ENCODE peak calls at places on chromosome 13, in six cellular contexts. One of them, this sample, is unnamed.

GRCh38 chr13:65592757-65593156 is 1637.4 kb downstream of the PCDH9 start:
- DNase-seq in Peyer's patch: no peak
- DNase-seq in ascending aorta: no peak
- DNase-seq in esophagus squamous epithelium: no peak
- DNase-seq in mesendoderm: no peak
- DNase-seq in Karpas-422: no peak
- DNase-seq in this sample: no peak

GRCh38 chr13:92175330-92175729 is 776.9 kb downstream of the GPC5 start:
- DNase-seq in Peyer's patch: no peak
- DNase-seq in ascending aorta: no peak
- DNase-seq in esophagus squamous epithelium: no peak
- DNase-seq in mesendoderm: peak
- DNase-seq in Karpas-422: peak
- DNase-seq in this sample: no peak

GRCh38 chr13:36766295-36766694 is 52.7 kb upstream of the RFXAP start:
- DNase-seq in Peyer's patch: no peak
- DNase-seq in ascending aorta: no peak
- DNase-seq in esophagus squamous epithelium: no peak
- DNase-seq in mesendoderm: peak
- DNase-seq in Karpas-422: no peak
- DNase-seq in this sample: no peak

GRCh38 chr13:102948006-102948405 is 102.2 kb downstream of the ERCC5 start:
- DNase-seq in Peyer's patch: no peak
- DNase-seq in ascending aorta: no peak
- DNase-seq in esophagus squamous epithelium: no peak
- DNase-seq in mesendoderm: no peak
- DNase-seq in Karpas-422: no peak
- DNase-seq in this sample: no peak

GRCh38 chr13:107457686-107458085 is 757.6 kb downstream of the LIG4 start:
- DNase-seq in Peyer's patch: no peak
- DNase-seq in ascending aorta: no peak
- DNase-seq in esophagus squamous epithelium: no peak
- DNase-seq in mesendoderm: peak
- DNase-seq in Karpas-422: no peak
- DNase-seq in this sample: no peak

GRCh38 chr13:112972867-112973576 is 4.0 kb downstream of the MCF2L start:
- DNase-seq in Peyer's patch: peak
- DNase-seq in ascending aorta: no peak
- DNase-seq in esophagus squamous epithelium: no peak
- DNase-seq in mesendoderm: no peak
- DNase-seq in Karpas-422: no peak
- DNase-seq in this sample: no peak

GRCh38 chr13:79423801-79424642 is 18.0 kb upstream of the RBM26 start:
- DNase-seq in Peyer's patch: no peak
- DNase-seq in ascending aorta: no peak
- DNase-seq in esophagus squamous epithelium: no peak
- DNase-seq in mesendoderm: peak
- DNase-seq in Karpas-422: peak
- DNase-seq in this sample: no peak

GRCh38 chr13:51772781-51773180 is 31.2 kb downstream of the DHRS12 start:
- DNase-seq in Peyer's patch: no peak
- DNase-seq in ascending aorta: no peak
- DNase-seq in esophagus squamous epithelium: no peak
- DNase-seq in mesendoderm: no peak
- DNase-seq in Karpas-422: no peak
- DNase-seq in this sample: no peak

GRCh38 chr13:27481766-27482165 is 31.4 kb upstream of the MTIF3 start:
- DNase-seq in Peyer's patch: peak
- DNase-seq in ascending aorta: no peak
- DNase-seq in esophagus squamous epithelium: no peak
- DNase-seq in mesendoderm: peak
- DNase-seq in Karpas-422: peak
- DNase-seq in this sample: no peak

GRCh38 chr13:74148437-74148836 is 14.2 kb upstream of the KLF12 start:
- DNase-seq in Peyer's patch: no peak
- DNase-seq in ascending aorta: no peak
- DNase-seq in esophagus squamous epithelium: no peak
- DNase-seq in mesendoderm: no peak
- DNase-seq in Karpas-422: no peak
- DNase-seq in this sample: no peak

DNA sequence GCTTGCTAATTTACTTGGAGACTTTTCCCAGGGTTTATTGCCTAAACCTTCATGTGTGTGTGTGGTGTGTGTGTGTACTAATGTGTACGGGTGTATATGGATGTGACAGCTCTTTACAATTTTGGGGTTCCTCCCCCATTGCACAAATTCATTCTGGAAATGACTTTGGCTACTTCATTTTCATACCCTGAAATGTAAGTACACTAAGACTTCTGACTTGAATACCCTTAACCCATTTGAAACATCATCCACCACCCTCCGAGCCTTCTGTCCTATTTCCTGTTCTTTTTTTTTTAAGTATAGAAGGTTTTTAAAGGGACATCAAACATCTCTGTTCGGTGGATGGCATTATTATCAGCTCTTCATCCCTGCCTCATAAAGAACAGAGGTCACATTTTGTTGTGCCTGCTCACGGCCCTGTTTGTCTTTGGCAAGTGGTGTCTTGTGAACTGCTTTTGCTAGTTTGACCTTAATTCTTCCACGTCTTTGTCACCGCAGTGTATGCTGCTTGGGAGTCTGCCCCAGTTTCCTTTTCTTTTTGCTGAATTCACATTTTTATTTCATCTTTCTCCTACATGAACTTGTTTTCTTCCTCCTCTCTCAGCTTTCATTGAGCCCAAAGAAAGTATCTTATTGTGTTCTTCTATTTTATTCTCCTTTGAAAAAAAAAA is 228.3 kb downstream of the FOXO1 start:
- DNase-seq in Peyer's patch: no peak
- DNase-seq in ascending aorta: no peak
- DNase-seq in esophagus squamous epithelium: no peak
- DNase-seq in mesendoderm: no peak
- DNase-seq in Karpas-422: no peak
- DNase-seq in this sample: no peak
- H3K4me3 ChIP-seq in Peyer's patch: no peak
- H3K4me3 ChIP-seq in ascending aorta: no peak
- H3K4me3 ChIP-seq in esophagus squamous epithelium: no peak
- H3K4me3 ChIP-seq in mesendoderm: no peak
- H3K4me3 ChIP-seq in Karpas-422: no peak
- H3K4me3 ChIP-seq in this sample: no peak

DNA sequence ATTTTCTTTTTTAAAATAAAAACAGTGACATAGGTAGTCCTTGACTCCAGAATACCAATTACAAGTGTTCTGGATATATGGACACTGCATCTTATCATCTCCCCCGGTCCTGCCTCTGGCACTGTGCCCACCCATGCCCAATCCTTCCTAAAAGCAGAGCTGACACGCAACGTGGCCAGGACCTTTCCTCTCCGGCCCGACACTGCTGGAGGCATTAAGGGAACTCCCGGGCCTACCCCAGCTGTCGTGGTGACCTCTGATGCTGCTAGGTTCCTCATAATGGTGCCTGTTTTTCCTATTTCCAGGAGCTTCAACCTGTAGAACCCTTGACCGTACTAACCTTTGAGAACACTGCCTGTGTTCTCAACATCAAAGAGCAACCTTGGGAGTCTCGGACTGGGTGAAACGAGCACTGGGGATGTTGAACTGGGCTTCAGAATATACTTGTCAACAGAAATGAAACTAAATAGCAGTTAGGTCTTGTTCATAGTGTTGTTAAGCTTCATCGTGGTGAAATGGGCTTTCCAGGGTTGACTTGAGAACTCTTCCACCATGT is 13.9 kb upstream of the RNF113B start:
- DNase-seq in Peyer's patch: no peak
- DNase-seq in ascending aorta: no peak
- DNase-seq in esophagus squamous epithelium: no peak
- DNase-seq in mesendoderm: no peak
- DNase-seq in Karpas-422: no peak
- DNase-seq in this sample: no peak
- H3K27ac ChIP-seq in Peyer's patch: no peak
- H3K27ac ChIP-seq in ascending aorta: no peak
- H3K27ac ChIP-seq in esophagus squamous epithelium: no peak
- H3K27ac ChIP-seq in mesendoderm: no peak
- H3K27ac ChIP-seq in Karpas-422: no peak
- H3K27ac ChIP-seq in this sample: no peak

GRCh38 chr13:32586022-32586900 is at the start of gene PDS5B:
- DNase-seq in Peyer's patch: peak
- DNase-seq in ascending aorta: peak
- DNase-seq in esophagus squamous epithelium: peak
- DNase-seq in mesendoderm: peak
- DNase-seq in Karpas-422: peak
- DNase-seq in this sample: no peak
- H3K4me3 ChIP-seq in Peyer's patch: peak
- H3K4me3 ChIP-seq in ascending aorta: peak
- H3K4me3 ChIP-seq in esophagus squamous epithelium: peak
- H3K4me3 ChIP-seq in mesendoderm: peak
- H3K4me3 ChIP-seq in Karpas-422: peak
- H3K4me3 ChIP-seq in this sample: peak

GRCh38 chr13:26323764-26324163 is 69.8 kb downstream of the CDK8 start:
- DNase-seq in Peyer's patch: no peak
- DNase-seq in ascending aorta: no peak
- DNase-seq in esophagus squamous epithelium: no peak
- DNase-seq in mesendoderm: no peak
- DNase-seq in Karpas-422: no peak
- DNase-seq in this sample: no peak

GRCh38 chr13:26324867-26325266 is 70.9 kb downstream of the CDK8 start:
- DNase-seq in Peyer's patch: no peak
- DNase-seq in ascending aorta: no peak
- DNase-seq in esophagus squamous epithelium: no peak
- DNase-seq in mesendoderm: no peak
- DNase-seq in Karpas-422: no peak
- DNase-seq in this sample: no peak

GRCh38 chr13:26320766-26321165 is 66.8 kb downstream of the CDK8 start:
- DNase-seq in Peyer's patch: no peak
- DNase-seq in ascending aorta: no peak
- DNase-seq in esophagus squamous epithelium: no peak
- DNase-seq in mesendoderm: no peak
- DNase-seq in Karpas-422: no peak
- DNase-seq in this sample: no peak

GRCh38 chr13:26324294-26324693 is 70.4 kb downstream of the CDK8 start:
- DNase-seq in Peyer's patch: no peak
- DNase-seq in ascending aorta: no peak
- DNase-seq in esophagus squamous epithelium: no peak
- DNase-seq in mesendoderm: no peak
- DNase-seq in Karpas-422: no peak
- DNase-seq in this sample: no peak

DNA sequence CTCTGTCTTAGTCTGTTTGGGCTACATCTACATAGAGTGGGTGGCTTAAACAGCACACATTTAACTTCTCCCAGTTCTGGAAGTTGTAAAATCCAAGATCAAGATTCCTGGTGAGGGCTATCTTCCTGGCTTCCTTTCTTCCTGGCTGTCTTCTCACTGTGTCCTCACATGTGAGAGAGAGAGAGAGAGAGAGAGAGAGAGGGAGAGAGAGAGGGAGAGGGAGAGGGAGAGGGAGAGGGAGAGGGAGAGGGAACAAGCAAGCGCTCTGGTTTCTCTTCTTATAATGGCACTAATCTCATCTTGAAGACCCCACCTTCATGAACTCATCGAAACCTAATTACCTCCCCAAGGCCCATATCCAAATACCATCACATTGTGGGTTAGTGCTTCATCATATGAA is 69.2 kb downstream of the CDK8 start:
- DNase-seq in Peyer's patch: no peak
- DNase-seq in ascending aorta: no peak
- DNase-seq in esophagus squamous epithelium: no peak
- DNase-seq in mesendoderm: peak
- DNase-seq in Karpas-422: no peak
- DNase-seq in this sample: no peak
- H3K27ac ChIP-seq in Peyer's patch: no peak
- H3K27ac ChIP-seq in ascending aorta: no peak
- H3K27ac ChIP-seq in esophagus squamous epithelium: no peak
- H3K27ac ChIP-seq in mesendoderm: no peak
- H3K27ac ChIP-seq in Karpas-422: no peak
- H3K27ac ChIP-seq in this sample: no peak

DNA sequence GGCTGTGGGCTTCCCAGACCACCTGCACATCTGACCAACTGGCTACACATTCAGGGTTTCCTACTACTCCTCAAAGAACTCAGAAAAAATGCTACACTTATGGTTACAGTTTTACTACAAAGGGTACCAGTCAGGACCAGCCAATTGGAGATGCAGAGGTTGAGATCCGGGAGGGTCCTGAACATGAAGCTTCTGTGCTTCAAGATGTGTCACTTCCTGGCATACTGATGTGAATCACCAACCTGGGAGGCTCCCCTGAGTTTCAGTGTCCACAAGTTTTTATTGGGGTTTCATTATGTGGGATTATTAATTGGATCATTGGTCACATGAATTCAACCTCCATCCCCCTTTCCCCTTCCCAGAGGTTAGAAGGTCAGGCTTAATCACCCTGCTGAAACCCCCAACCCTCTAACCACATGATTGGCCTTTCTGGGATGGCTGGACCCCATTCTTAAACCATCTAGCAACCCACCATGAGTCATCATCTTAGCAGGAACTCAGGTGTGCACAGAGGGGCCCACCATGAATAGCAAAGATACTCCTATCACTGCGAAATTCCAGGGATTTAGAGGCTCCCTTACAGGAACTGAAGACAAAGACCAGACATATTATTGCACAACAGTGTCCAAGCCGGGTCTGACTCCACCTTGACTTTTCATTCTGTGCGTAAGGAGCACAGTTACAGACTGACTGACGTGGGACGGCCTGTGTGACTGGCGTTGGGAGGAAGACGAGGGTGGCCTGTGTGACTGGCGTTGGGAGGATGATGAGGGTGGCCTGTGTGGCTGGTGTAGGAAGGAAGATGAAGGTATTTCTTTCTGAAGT is 90.7 kb downstream of the ATP8A2 start:
- DNase-seq in Peyer's patch: no peak
- DNase-seq in ascending aorta: no peak
- DNase-seq in esophagus squamous epithelium: no peak
- DNase-seq in mesendoderm: peak
- DNase-seq in Karpas-422: peak
- DNase-seq in this sample: no peak
- H3K4me3 ChIP-seq in Peyer's patch: no peak
- H3K4me3 ChIP-seq in ascending aorta: no peak
- H3K4me3 ChIP-seq in esophagus squamous epithelium: no peak
- H3K4me3 ChIP-seq in mesendoderm: no peak
- H3K4me3 ChIP-seq in Karpas-422: no peak
- H3K4me3 ChIP-seq in this sample: no peak

This sample was measured in vagina.